ENCODE peak calls at places on chromosomes 4 and X, in six cellular contexts. O is activated CD8-positive, alpha-beta T cell treated with anti-CD3 and anti-CD28 coated beads for 36 hours; T is T-helper 1 cell; P is bronchial epithelial cell; W is NCI-H2029 treated with DMSO at 0.1 percent for 48 hours; R is cardiac fibroblast. E is an unnamed sample.

GRCh38 chrX:10821293-10821692 is 200.9 kb upstream of the MID1 start:
- DNase-seq in O (no peak), T (no peak), P (no peak), W (no peak), R (no peak), E (no peak)

GRCh38 chrX:97547873-97548578 is 664.3 kb downstream of the RPA4 start:
- DNase-seq in O (no peak), T (no peak), P (peak; percentile 17), W (no peak), R (peak; percentile 13), E (peak; percentile 52)

GRCh38 chr4:110508827-110509446 is 33.0 kb downstream of the ENPEP start:
- DNase-seq in O (no peak), T (no peak), P (peak; percentile 40), W (no peak), R (peak; percentile 62), E (no peak)

GRCh38 chr4:52932586-52933482 is 70.7 kb downstream of the RASL11B start:
- DNase-seq in O (no peak), T (no peak), P (no peak), W (no peak), R (peak; percentile 28), E (peak; percentile 61)

GRCh38 chrX:69133561-69134542 is 31.4 kb downstream of the PJA1 start:
- DNase-seq in O (peak; percentile 1), T (no peak), P (peak; percentile 75), W (no peak), R (peak; percentile 77), E (peak; percentile 55)

GRCh38 chr4:87492617-87493016 is 36.6 kb downstream of the SPARCL1 start:
- DNase-seq in O (no peak), T (no peak), P (no peak), W (no peak), R (peak; percentile 90), E (no peak)

GRCh38 chrX:124098089-124098488 is 136.6 kb downstream of the STAG2 start:
- DNase-seq in O (no peak), T (no peak), P (peak; percentile 35), W (peak; percentile 8), R (peak; percentile 54), E (no peak)

GRCh38 chr4:1409079-1409805 is 3.0 kb upstream of the NKX1-1 start:
- DNase-seq in O (no peak), T (no peak), P (no peak), W (no peak), R (no peak), E (no peak)

GRCh38 chr4:10417720-10418119 is 39.5 kb downstream of the ZNF518B start:
- DNase-seq in O (no peak), T (no peak), P (no peak), W (no peak), R (no peak), E (no peak)

GRCh38 chr4:66575024-66575696 is 904.9 kb upstream of the EPHA5 start:
- DNase-seq in O (no peak), T (no peak), P (peak; percentile 73), W (no peak), R (peak; percentile 86), E (peak; percentile 87)

GRCh38 chr4:118905546-118905945 is 16.9 kb downstream of the SYNPO2 start:
- DNase-seq in O (no peak), T (no peak), P (no peak), W (no peak), R (no peak), E (peak; percentile 80)

GRCh38 chr4:24395937-24396336 is 188.4 kb downstream of the DHX15 start:
- DNase-seq in O (no peak), T (no peak), P (no peak), W (no peak), R (no peak), E (no peak)

GRCh38 chr4:66501986-66502385 is 831.7 kb upstream of the EPHA5 start:
- DNase-seq in O (no peak), T (no peak), P (no peak), W (no peak), R (no peak), E (no peak)

GRCh38 chrX:145393702-145394235 is 146.5 kb downstream of the SPANXN1 start:
- DNase-seq in O (no peak), T (no peak), P (no peak), W (no peak), R (no peak), E (no peak)

GRCh38 chrX:152927858-152928760 is 30.2 kb downstream of the ZNF185 start:
- DNase-seq in O (no peak), T (no peak), P (no peak), W (no peak), R (no peak), E (no peak)

GRCh38 chrX:13028871-13029336 is 15.5 kb downstream of the FAM9C start:
- DNase-seq in O (no peak), T (no peak), P (peak; percentile 62), W (no peak), R (no peak), E (peak; percentile 23)

GRCh38 chrX:12947545-12948235 is 27.2 kb upstream of the TMSB4X start:
- DNase-seq in O (no peak), T (no peak), P (no peak), W (no peak), R (no peak), E (no peak)

GRCh38 chr4:102665527-102665926 is 95.2 kb downstream of the MANBA start:
- DNase-seq in O (no peak), T (no peak), P (peak; percentile 97), W (no peak), R (no peak), E (no peak)

GRCh38 chr4:20109395-20109794 is 142.3 kb upstream of the SLIT2 start:
- DNase-seq in O (no peak), T (no peak), P (peak; percentile 29), W (no peak), R (peak; percentile 37), E (no peak)

GRCh38 chrX:96183843-96184242 is 500.8 kb upstream of the DIAPH2 start:
- DNase-seq in O (no peak), T (no peak), P (peak; percentile 13), W (no peak), R (peak; percentile 11), E (no peak)

GRCh38 chr4:163672751-163673150 is 178.3 kb downstream of the TMA16 start:
- DNase-seq in O (no peak), T (no peak), P (no peak), W (no peak), R (no peak), E (no peak)

GRCh38 chrX:41010188-41010846 is 74.9 kb upstream of the USP9X start:
- DNase-seq in O (peak; percentile 72), T (peak; percentile 21), P (peak; percentile 87), W (peak; percentile 2), R (peak; percentile 98), E (peak; percentile 80)

GRCh38 chrX:148609766-148610698 is 109.6 kb downstream of the AFF2 start:
- DNase-seq in O (peak; percentile 5), T (no peak), P (peak; percentile 50), W (no peak), R (no peak), E (no peak)

GRCh38 chr4:13599159-13599558 is 28.4 kb downstream of the BOD1L1 start:
- DNase-seq in O (no peak), T (no peak), P (no peak), W (no peak), R (no peak), E (no peak)

GRCh38 chrX:66731398-66731797 is 92.5 kb upstream of the EDA2R start:
- DNase-seq in O (no peak), T (no peak), P (peak; percentile 43), W (no peak), R (peak; percentile 54), E (peak; percentile 16)

GRCh38 chr4:45472490-45472889 is 651.4 kb downstream of the GABRG1 start:
- DNase-seq in O (no peak), T (no peak), P (no peak), W (no peak), R (no peak), E (no peak)

GRCh38 chr4:158006973-158007372 is 165.9 kb downstream of the GASK1B start:
- DNase-seq in O (no peak), T (no peak), P (no peak), W (no peak), R (peak; percentile 83), E (no peak)

GRCh38 chr4:16196482-16197393 is 29.5 kb downstream of the TAPT1 start:
- DNase-seq in O (no peak), T (no peak), P (peak; percentile 72), W (no peak), R (peak; percentile 76), E (peak; percentile 63)

GRCh38 chrX:46687619-46688018 is 71.3 kb downstream of the SLC9A7 start:
- DNase-seq in O (no peak), T (no peak), P (peak; percentile 48), W (no peak), R (peak; percentile 4), E (no peak)

GRCh38 chr4:186723207-186724047 is at the start of gene FAT1:
- DNase-seq in O (peak; percentile 3), T (no peak), P (no peak), W (peak; percentile 27), R (peak; percentile 91), E (peak; percentile 26)

GRCh38 chrX:111095974-111096870 is at the start of gene PAK3:
- DNase-seq in O (peak; percentile 30), T (peak; percentile 32), P (peak; percentile 44), W (no peak), R (peak; percentile 57), E (peak; percentile 7)

GRCh38 chrX:10121787-10122186 is 35.0 kb upstream of the CLCN4 start:
- DNase-seq in O (peak; percentile 17), T (no peak), P (no peak), W (no peak), R (no peak), E (peak; percentile 49)

GRCh38 chr4:108965031-108965430 is 202.2 kb upstream of the ETNPPL start:
- DNase-seq in O (no peak), T (no peak), P (no peak), W (no peak), R (no peak), E (no peak)

GRCh38 chrX:28960063-28960462 is 372.8 kb downstream of the IL1RAPL1 start:
- DNase-seq in O (no peak), T (no peak), P (no peak), W (no peak), R (no peak), E (no peak)

GRCh38 chr4:142036795-142037583 is 400.6 kb downstream of the IL15 start:
- DNase-seq in O (no peak), T (no peak), P (peak; percentile 89), W (no peak), R (no peak), E (peak; percentile 13)